ENCODE peak calls at places on chromosomes 4 and X, in four cellular contexts. G is GM23338; E is activated CD8-positive, alpha-beta memory T cell treated with anti-CD3 and anti-CD28 coated beads for 48 hours; V is T-helper 22 cell. O is an unnamed sample.

GRCh38 chr4:46508216-46508615 is 118.3 kb upstream of the GABRA2 start:
- DNase-seq in V (no peak), E (no peak), G (no peak), O (peak; percentile 2)

GRCh38 chrX:38233891-38234807 is 13.5 kb upstream of the SRPX start:
- DNase-seq in E (no peak), V (no peak), G (peak; percentile 2), O (no peak)

GRCh38 chr4:75819121-75819520 is 83.1 kb downstream of the PPEF2 start:
- DNase-seq in E (no peak), G (no peak), V (no peak), O (no peak)

GRCh38 chrX:101787934-101788333 is 128.3 kb upstream of the ARMCX2 start:
- DNase-seq in V (no peak), G (peak; percentile 12), E (no peak), O (no peak)

GRCh38 chrX:12249997-12250396 is 111.7 kb downstream of the FRMPD4 start:
- DNase-seq in V (no peak), G (no peak), E (no peak), O (no peak)

GRCh38 chr4:83340692-83341343 is 6.2 kb upstream of the HPSE start:
- DNase-seq in G (no peak), V (no peak), E (peak; percentile 18), O (no peak)

GRCh38 chr4:185582651-185583400 is 47.5 kb upstream of the PDLIM3 start:
- DNase-seq in G (no peak), V (no peak), E (no peak), O (no peak)

GRCh38 chr4:123340381-123340701 is 56.3 kb upstream of the SPRY1 start:
- DNase-seq in V (no peak), G (no peak), E (no peak), O (peak; percentile 77)

GRCh38 chr4:96776922-96777510 is 937.1 kb downstream of the PDHA2 start:
- DNase-seq in E (no peak), G (no peak), V (no peak), O (no peak)

GRCh38 chrX:93585661-93586060 is 87.7 kb downstream of the NAP1L3 start:
- DNase-seq in V (no peak), E (no peak), G (no peak), O (no peak)

GRCh38 chrX:139049455-139049854 is 337.9 kb upstream of the FGF13 start:
- DNase-seq in E (no peak), G (no peak), V (no peak), O (no peak)

GRCh38 chrX:150525061-150525919 is 43.1 kb upstream of the MTM1 start:
- DNase-seq in E (no peak), V (no peak), G (no peak), O (no peak)

GRCh38 chrX:72105436-72105835 is 26.3 kb downstream of the RTL5 start:
- DNase-seq in V (peak; percentile 72), G (no peak), E (no peak), O (no peak)

GRCh38 chrX:9681422-9681821 is 84.2 kb downstream of the GPR143 start:
- DNase-seq in E (no peak), V (no peak), G (no peak), O (no peak)

GRCh38 chrX:129980043-129980442 is 2.4 kb upstream of the BCORL1 start:
- DNase-seq in G (no peak), V (peak; percentile 43), E (no peak), O (no peak)

GRCh38 chrX:41085883-41086626 is 810 bp downstream of the USP9X start:
- DNase-seq in E (peak; percentile 6), G (peak; percentile 49), V (peak; percentile 34), O (no peak)

GRCh38 chr4:25213327-25213979 is 20.4 kb upstream of the PI4K2B start:
- DNase-seq in G (no peak), E (no peak), V (no peak), O (no peak)

GRCh38 chr4:8837181-8837811 is 34.3 kb downstream of the HMX1 start:
- DNase-seq in E (no peak), G (peak; percentile 43), V (no peak), O (no peak)

GRCh38 chr4:52572936-52573485 is 86.1 kb downstream of the USP46 start:
- DNase-seq in E (no peak), G (no peak), V (no peak), O (no peak)

GRCh38 chrX:39491548-39492297 is 606.0 kb downstream of the BCOR start:
- DNase-seq in E (no peak), V (peak; percentile 12), G (no peak), O (no peak)

GRCh38 chrX:45767021-45767491 is 566.4 kb upstream of the DIPK2B start:
- DNase-seq in G (no peak), E (no peak), V (no peak), O (no peak)

GRCh38 chr4:100644150-100644549 is 126.3 kb upstream of the EMCN start:
- DNase-seq in E (no peak), V (no peak), G (no peak), O (no peak)

GRCh38 chrX:113551919-113552318 is 711.3 kb upstream of the AMOT start:
- DNase-seq in G (no peak), V (no peak), E (no peak), O (no peak)

GRCh38 chrX:46838482-46838857 is 1.6 kb downstream of the RP2 start:
- DNase-seq in V (no peak), E (no peak), G (no peak), O (no peak)

GRCh38 chr4:78047366-78047765 is 9.8 kb upstream of the FRAS1 start:
- DNase-seq in E (no peak), V (no peak), G (no peak), O (no peak)

GRCh38 chr4:129839687-129840086 is 743.7 kb downstream of the C4orf33 start:
- DNase-seq in E (no peak), G (no peak), V (no peak), O (peak; percentile 1)

GRCh38 chr4:168411318-168412150 is 68.8 kb downstream of the DDX60L start:
- DNase-seq in G (no peak), E (no peak), V (no peak), O (no peak)

GRCh38 chr4:96149911-96150310 is 310.0 kb downstream of the PDHA2 start:
- DNase-seq in E (no peak), V (no peak), G (no peak), O (no peak)

O was measured in epithelial cell of prostate.